ENCODE peak calls at places on chromosomes 2 and 18, in ten cellular contexts. M is Peyer's patch; F is lower lobe of right lung; V is brain microvascular endothelial cell; C is GM23338; X is cardiac muscle cell; O is HCT116; N is PC-9; U is lower leg skin; K is CD8-positive, alpha-beta T cell. B is an unnamed sample.

GRCh38 chr2:74554821-74555531 is 456 bp downstream of the DOK1 start:
- DNase-seq in K (peak; percentile 71), U (peak; percentile 91), N (peak; percentile 62), F (peak; percentile 82), O (no peak), X (peak; percentile 50), V (peak; percentile 25), C (peak; percentile 66), M (peak; percentile 76), B (no peak)

GRCh38 chr2:204950695-204951094 is 405.4 kb downstream of the PARD3B start:
- DNase-seq in F (no peak), M (no peak), V (peak; percentile 39), O (no peak), U (no peak), C (no peak), N (peak; percentile 2), K (no peak), X (no peak), B (no peak)

GRCh38 chr2:217802261-217802660 is 200.5 kb downstream of the TNS1 start:
- DNase-seq in V (no peak), X (no peak), F (no peak), K (no peak), M (no peak), U (no peak), O (no peak), N (no peak), C (no peak), B (peak; percentile 22)

GRCh38 chr18:39960545-39960944 is 1994.5 kb upstream of the PIK3C3 start:
- DNase-seq in O (no peak), K (no peak), F (no peak), U (no peak), X (no peak), C (no peak), V (peak; percentile 57), N (no peak), M (no peak), B (no peak)

GRCh38 chr2:128681351-128681906 is 362.8 kb upstream of the HS6ST1 start:
- DNase-seq in U (peak; percentile 29), M (no peak), C (peak; percentile 55), K (peak; percentile 19), F (no peak), X (no peak), V (no peak), N (no peak), O (no peak), B (no peak)

GRCh38 chr2:28506112-28506511 is 10.3 kb downstream of the PLB1 start:
- DNase-seq in X (no peak), M (no peak), C (no peak), N (no peak), F (no peak), O (no peak), V (no peak), K (no peak), U (no peak), B (no peak)

GRCh38 chr2:45748239-45748638 is 96.8 kb downstream of the PRKCE start:
- DNase-seq in F (no peak), M (no peak), K (no peak), C (no peak), O (no peak), U (peak; percentile 90), V (peak; percentile 43), N (no peak), X (peak; percentile 68), B (no peak)

GRCh38 chr2:69798909-69799526 is 30.4 kb upstream of the GMCL1 start:
- DNase-seq in V (peak; percentile 96), M (peak; percentile 60), X (peak; percentile 84), K (no peak), U (no peak), F (no peak), N (peak; percentile 37), C (no peak), O (no peak), B (no peak)

GRCh38 chr2:163405298-163405697 is 330.5 kb downstream of the FIGN start:
- DNase-seq in K (no peak), O (no peak), N (no peak), F (no peak), U (no peak), M (no peak), V (no peak), C (no peak), X (no peak), B (no peak)

GRCh38 chr2:46329803-46330775 is 32.9 kb downstream of the EPAS1 start:
- DNase-seq in X (peak; percentile 90), N (no peak), V (peak; percentile 85), K (no peak), O (no peak), C (no peak), M (no peak), F (no peak), U (no peak), B (no peak)

GRCh38 chr2:30764021-30764800 is 43.0 kb downstream of the CAPN13 start:
- DNase-seq in U (peak; percentile 52), M (peak; percentile 34), O (no peak), K (no peak), C (no peak), F (no peak), N (no peak), V (no peak), X (no peak), B (peak; percentile 15)

GRCh38 chr2:235498556-235499305 is 4.9 kb downstream of the AGAP1 start:
- DNase-seq in C (peak; percentile 66), V (no peak), M (no peak), O (no peak), U (no peak), K (no peak), X (no peak), F (no peak), N (no peak), B (no peak)

GRCh38 chr2:42371621-42372473 is 10.8 kb upstream of the COX7A2L start:
- DNase-seq in V (no peak), O (no peak), M (no peak), X (no peak), U (no peak), K (no peak), N (no peak), C (no peak), F (no peak), B (no peak)

GRCh38 chr2:85741811-85742507 is 11.8 kb upstream of the ATOH8 start:
- DNase-seq in K (no peak), V (peak; percentile 89), N (no peak), M (peak; percentile 67), X (peak; percentile 92), F (peak; percentile 89), U (peak; percentile 95), O (no peak), C (no peak), B (no peak)

GRCh38 chr18:48819276-48819675 is 131.5 kb downstream of the SMAD7 start:
- DNase-seq in M (peak; percentile 80), F (peak; percentile 20), U (peak; percentile 63), K (peak; percentile 43), N (no peak), C (no peak), X (no peak), O (no peak), V (no peak), B (no peak)
- TF ChIP-seq CTCF in M (no peak), F (no peak), U (no peak), K (no peak), N (no peak), C (no peak), X (no peak), O (no peak), V (no peak), B (no peak)

GRCh38 chr2:10028407-10028987 is 14.9 kb upstream of the KLF11 start:
- DNase-seq in O (no peak), V (no peak), N (no peak), C (peak; percentile 42), F (no peak), K (no peak), X (peak; percentile 12), U (no peak), M (no peak), B (no peak)
- TF ChIP-seq CTCF in O (no peak), V (peak; percentile 25), N (no peak), C (no peak), F (no peak), K (no peak), X (peak; percentile 7), U (no peak), M (no peak), B (no peak)

GRCh38 chr18:72530622-72531021 is 13.5 kb downstream of the CBLN2 start:
- DNase-seq in U (no peak), K (no peak), N (no peak), X (no peak), O (no peak), M (no peak), C (no peak), F (no peak), V (no peak), B (no peak)
- TF ChIP-seq CTCF in U (no peak), K (no peak), N (no peak), X (peak; percentile 11), O (no peak), M (no peak), C (peak; percentile 14), F (no peak), V (no peak), B (no peak)

GRCh38 chr2:71797006-71797810 is 343.8 kb downstream of the DYSF start:
- DNase-seq in N (no peak), O (no peak), C (no peak), X (no peak), F (no peak), V (no peak), M (peak; percentile 26), K (no peak), U (peak; percentile 76), B (no peak)

GRCh38 chr2:71800106-71800809 is 346.9 kb downstream of the DYSF start:
- DNase-seq in M (peak; percentile 34), F (no peak), O (no peak), V (no peak), X (no peak), N (no peak), K (no peak), U (peak; percentile 74), C (no peak), B (no peak)

GRCh38 chr2:71796174-71796592 is 342.8 kb downstream of the DYSF start:
- DNase-seq in F (no peak), C (no peak), M (peak; percentile 15), K (no peak), N (peak; percentile 78), X (peak; percentile 27), O (no peak), U (peak; percentile 84), V (peak; percentile 32), B (no peak)

GRCh38 chr2:71799013-71799575 is 345.7 kb downstream of the DYSF start:
- DNase-seq in V (no peak), C (no peak), X (no peak), K (no peak), O (no peak), U (peak; percentile 52), M (peak; percentile 15), N (no peak), F (no peak), B (no peak)

DNA sequence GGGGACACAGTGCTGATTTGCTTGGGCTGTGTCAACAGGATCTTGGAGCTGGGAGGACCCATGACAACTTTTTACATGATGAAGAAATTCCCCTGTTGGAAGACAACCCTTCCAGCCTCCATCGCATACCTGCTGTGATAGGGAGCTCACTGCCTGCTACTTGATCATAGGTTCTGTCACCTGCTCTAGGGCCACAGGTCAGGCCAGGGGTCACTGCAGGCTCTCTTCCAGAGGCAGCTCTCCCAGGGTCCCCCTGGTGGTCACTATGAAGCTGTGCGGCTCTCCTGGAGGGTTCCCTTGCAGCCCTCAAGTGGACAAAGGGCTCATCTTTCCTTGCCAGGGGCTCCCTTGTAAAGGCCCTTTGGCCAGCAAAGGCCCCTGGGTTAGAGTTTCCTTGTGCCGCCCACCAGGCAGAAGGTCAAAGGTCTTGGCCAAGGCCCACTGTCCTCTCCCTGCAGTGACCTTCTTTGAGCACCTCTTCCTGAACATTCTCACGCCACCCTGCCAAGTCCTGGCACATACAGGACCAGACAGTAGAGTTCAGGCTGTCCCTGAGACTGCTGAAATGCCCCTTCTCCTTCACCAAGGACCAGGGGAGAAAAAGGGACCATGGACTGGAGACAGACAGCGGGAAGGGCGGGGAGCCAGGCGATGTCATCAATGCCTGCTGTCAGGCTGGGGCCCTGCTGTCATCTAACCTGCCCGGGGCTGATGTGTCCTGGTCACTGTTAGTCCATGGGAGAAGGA is 345.1 kb downstream of the DYSF start:
- DNase-seq in F (no peak), C (peak; percentile 87), X (peak; percentile 55), V (peak; percentile 9), N (no peak), M (peak; percentile 50), O (peak; percentile 34), K (no peak), U (peak; percentile 84), B (no peak)
- TF ChIP-seq CTCF in F (peak; percentile 76), C (peak; percentile 84), X (peak; percentile 96), V (peak; percentile 93), N (peak; percentile 92), M (no peak), O (peak; percentile 92), K (no peak), U (peak; percentile 23), B (peak; percentile 68)